ENCODE peak calls at places on chromosomes 16 and 17, in ten cellular contexts. Q is fibroblast of lung; X is lung; B is neural progenitor cell; W is glutamatergic neuron; K is lower lobe of right lung; V is CD4-positive, alpha-beta T cell; N is cardiac muscle cell; D is GM06990; I is RWPE1. A is an unnamed sample.

GRCh38 chr17:4485676-4486646 is 12.7 kb upstream of the SPNS2 start:
- DNase-seq in Q (no peak), X (no peak), B (no peak), W (no peak), K (no peak), V (peak; percentile 59), N (no peak), D (no peak), I (no peak), A (no peak)

GRCh38 chr16:30755955-30756780 is 5.7 kb downstream of the CFAP119 start:
- DNase-seq in Q (no peak), X (no peak), B (no peak), W (no peak), K (no peak), V (no peak), N (no peak), D (no peak), I (no peak), A (no peak)

GRCh38 chr17:14197582-14197981 is 39.1 kb downstream of the CDRT15 start:
- DNase-seq in Q (no peak), X (no peak), B (no peak), W (no peak), K (no peak), V (peak; percentile 57), N (no peak), D (no peak), I (no peak), A (no peak)

GRCh38 chr17:49779730-49780220 is 8.7 kb upstream of the KAT7 start:
- DNase-seq in Q (peak; percentile 98), X (no peak), B (peak; percentile 15), W (no peak), K (no peak), V (no peak), N (peak; percentile 47), D (no peak), I (peak; percentile 23), A (no peak)

GRCh38 chr17:8916470-8916869 is 49.0 kb upstream of the PIK3R6 start:
- DNase-seq in Q (no peak), X (no peak), B (no peak), W (no peak), K (no peak), V (no peak), N (no peak), D (no peak), I (no peak), A (peak; percentile 89)

GRCh38 chr16:88005148-88005547 is 53.9 kb downstream of the BANP start:
- DNase-seq in Q (no peak), X (no peak), B (peak; percentile 49), W (peak; percentile 77), K (no peak), V (no peak), N (peak; percentile 27), D (no peak), I (no peak), A (peak; percentile 78)

GRCh38 chr17:16439303-16439791 is 24.0 kb downstream of the TRPV2 start:
- DNase-seq in Q (peak; percentile 47), X (no peak), B (no peak), W (no peak), K (no peak), V (no peak), N (peak; percentile 46), D (no peak), I (no peak), A (no peak)

GRCh38 chr16:20763461-20764232 is at the start of gene ACSM3:
- DNase-seq in Q (peak; percentile 71), X (peak; percentile 88), B (peak; percentile 52), W (no peak), K (no peak), V (peak; percentile 42), N (peak; percentile 61), D (peak; percentile 75), I (peak; percentile 68), A (peak; percentile 72)

GRCh38 chr17:29588561-29589411 is 662 bp downstream of the GIT1 start:
- DNase-seq in Q (peak; percentile 24), X (no peak), B (peak; percentile 79), W (peak; percentile 57), K (peak; percentile 67), V (peak; percentile 34), N (peak; percentile 68), D (peak; percentile 59), I (no peak), A (no peak)

GRCh38 chr17:44655983-44656700 is at the start of gene MEIOC:
- DNase-seq in Q (peak; percentile 11), X (no peak), B (peak; percentile 80), W (peak; percentile 45), K (no peak), V (peak; percentile 19), N (peak; percentile 48), D (peak; percentile 49), I (peak; percentile 55), A (no peak)

GRCh38 chr16:54986404-54986803 is 55.7 kb downstream of the IRX5 start:
- DNase-seq in Q (no peak), X (no peak), B (peak; percentile 68), W (no peak), K (no peak), V (no peak), N (no peak), D (no peak), I (no peak), A (no peak)

GRCh38 chr17:14918540-14918939 is 346.6 kb downstream of the PMP22 start:
- DNase-seq in Q (peak; percentile 33), X (no peak), B (no peak), W (no peak), K (no peak), V (no peak), N (no peak), D (no peak), I (no peak), A (no peak)

GRCh38 chr16:66335704-66336329 is 30.7 kb upstream of the CDH5 start:
- DNase-seq in Q (peak; percentile 75), X (no peak), B (no peak), W (no peak), K (no peak), V (no peak), N (peak; percentile 46), D (no peak), I (no peak), A (no peak)

GRCh38 chr16:23801387-23801786 is 34.4 kb upstream of the PRKCB start:
- DNase-seq in Q (peak; percentile 32), X (peak; percentile 75), B (peak; percentile 81), W (peak; percentile 86), K (peak; percentile 79), V (peak; percentile 68), N (peak; percentile 78), D (peak; percentile 18), I (peak; percentile 63), A (peak; percentile 67)

GRCh38 chr17:47811709-47812108 is 9.9 kb downstream of the OSBPL7 start:
- DNase-seq in Q (no peak), X (no peak), B (no peak), W (no peak), K (no peak), V (no peak), N (no peak), D (no peak), I (no peak), A (no peak)

GRCh38 chr17:82299452-82299851 is 18.0 kb downstream of the CD7 start:
- DNase-seq in Q (no peak), X (no peak), B (no peak), W (no peak), K (no peak), V (peak; percentile 32), N (no peak), D (no peak), I (no peak), A (no peak)

GRCh38 chr16:86668136-86668535 is 89.8 kb downstream of the FOXL1 start:
- DNase-seq in Q (peak; percentile 87), X (no peak), B (no peak), W (no peak), K (no peak), V (no peak), N (peak; percentile 40), D (no peak), I (no peak), A (no peak)

GRCh38 chr17:74354123-74354522 is 7.5 kb downstream of the BTBD17 start:
- DNase-seq in Q (peak; percentile 7), X (no peak), B (peak; percentile 92), W (peak; percentile 80), K (no peak), V (peak; percentile 36), N (peak; percentile 83), D (peak; percentile 68), I (no peak), A (peak; percentile 70)
- TF ChIP-seq CTCF in Q (no peak), X (peak; percentile 18), B (peak; percentile 96), W (peak; percentile 46), K (peak; percentile 53), V (peak; percentile 30), N (peak; percentile 39), D (peak; percentile 88), I (peak; percentile 17), A (peak; percentile 82)

DNA sequence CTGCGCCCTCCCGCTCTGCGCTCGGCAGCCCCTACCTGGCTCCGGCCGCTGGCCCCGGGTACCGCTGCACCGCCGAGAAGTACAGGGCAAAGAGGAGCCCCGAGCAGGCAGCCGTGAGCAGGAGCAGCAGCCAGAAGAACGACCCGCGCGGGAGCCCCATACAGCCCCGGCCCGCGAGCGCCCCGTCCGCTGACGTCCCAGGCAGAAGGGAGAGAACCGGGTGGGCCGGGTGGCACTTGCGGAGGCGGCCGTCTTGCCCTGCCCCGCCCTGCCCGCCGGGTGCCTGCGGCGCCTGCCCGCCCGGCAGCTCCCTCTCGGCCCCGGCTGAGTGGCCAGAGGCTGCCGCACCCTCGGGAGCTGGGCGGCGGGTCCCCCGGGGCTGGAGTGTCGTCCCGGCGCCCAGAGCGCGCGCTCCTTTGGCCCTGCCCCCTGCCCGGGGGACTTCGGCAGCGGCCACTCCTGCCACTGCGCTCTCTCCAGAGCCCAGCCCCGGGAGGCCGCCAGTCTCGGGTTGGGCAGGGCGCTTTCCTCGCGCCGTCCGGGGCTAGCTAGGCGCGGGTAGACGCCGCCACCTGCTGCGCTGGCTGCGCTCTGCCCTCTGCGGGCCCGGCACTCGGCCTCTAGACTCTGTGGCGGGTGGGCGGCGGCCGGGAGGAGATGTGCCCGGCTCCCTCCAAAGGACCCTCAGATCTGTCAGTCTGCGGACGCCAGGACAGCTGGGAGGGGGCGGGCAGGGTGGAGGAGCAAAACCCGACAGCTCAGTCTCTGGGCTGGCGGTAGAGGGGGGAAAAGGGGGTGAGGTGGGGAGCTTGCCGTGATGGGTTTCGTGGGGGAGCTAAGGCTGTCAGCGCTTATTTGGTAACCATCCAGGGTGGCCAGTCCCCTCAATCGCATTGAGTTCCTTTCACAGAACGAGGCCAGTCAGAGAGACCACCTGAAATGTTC is at the start of gene ST6GALNAC2:
- DNase-seq in Q (peak; percentile 40), X (peak; percentile 82), B (peak; percentile 70), W (peak; percentile 49), K (peak; percentile 91), V (peak; percentile 40), N (peak; percentile 84), D (no peak), I (peak; percentile 55), A (peak; percentile 75)
- TF ChIP-seq CTCF in Q (peak; percentile 26), X (peak; percentile 29), B (no peak), W (no peak), K (peak; percentile 57), V (no peak), N (peak; percentile 23), D (peak; percentile 34), I (peak; percentile 79), A (peak; percentile 57)

GRCh38 chr16:52386694-52387093 is 160.2 kb downstream of the TOX3 start:
- DNase-seq in Q (no peak), X (no peak), B (no peak), W (no peak), K (no peak), V (no peak), N (no peak), D (no peak), I (no peak), A (no peak)
- TF ChIP-seq CTCF in Q (no peak), X (no peak), B (no peak), W (no peak), K (no peak), V (no peak), N (no peak), D (no peak), I (no peak), A (no peak)

GRCh38 chr17:2215616-2216364 is 87.8 kb downstream of the SMG6 start:
- DNase-seq in Q (peak; percentile 99), X (peak; percentile 49), B (peak; percentile 60), W (peak; percentile 64), K (peak; percentile 66), V (peak; percentile 62), N (peak; percentile 59), D (peak; percentile 82), I (no peak), A (peak; percentile 51)
- TF ChIP-seq CTCF in Q (no peak), X (no peak), B (no peak), W (no peak), K (no peak), V (no peak), N (no peak), D (no peak), I (no peak), A (no peak)